ENCODE peak calls at places on chromosomes 4 and X, in seven cellular contexts. I is ovary, E is esophagus muscularis mucosa, Y is A549, W is stomach, D is GM12878, T is SK-N-SH. N is an unnamed sample.

GRCh38 chrX:25427873-25428555 is 412.2 kb upstream of the ARX start:
- DNase-seq in I (no peak), E (no peak), Y (no peak), W (no peak), D (no peak), T (no peak), N (no peak)

GRCh38 chrX:108468486-108468885 is 28.8 kb downstream of the COL4A5 start:
- DNase-seq in I (no peak), E (no peak), Y (no peak), W (no peak), D (no peak), T (no peak), N (no peak)

GRCh38 chrX:97858592-97858991 is 974.9 kb downstream of the RPA4 start:
- DNase-seq in I (no peak), E (no peak), Y (no peak), W (no peak), D (no peak), T (no peak), N (no peak)

GRCh38 chr4:123974419-123975105 is 578.0 kb downstream of the SPRY1 start:
- DNase-seq in I (no peak), E (no peak), Y (no peak), W (no peak), D (no peak), T (no peak), N (no peak)

GRCh38 chr4:82901129-82901718 is 689 bp downstream of the THAP9 start:
- DNase-seq in I (no peak), E (no peak), Y (no peak), W (no peak), D (no peak), T (no peak), N (no peak)

GRCh38 chr4:103099691-103100392 is at the start of gene BDH2:
- DNase-seq in I (peak; percentile 37), E (no peak), Y (peak; percentile 75), W (peak; percentile 39), D (peak; percentile 72), T (peak; percentile 64), N (peak; percentile 84)

GRCh38 chr4:16883816-16884215 is 14.6 kb downstream of the LDB2 start:
- DNase-seq in I (no peak), E (no peak), Y (no peak), W (no peak), D (no peak), T (no peak), N (no peak)

GRCh38 chrX:72060196-72060974 is 71.3 kb downstream of the RTL5 start:
- DNase-seq in I (peak; percentile 30), E (no peak), Y (no peak), W (no peak), D (no peak), T (peak; percentile 68), N (no peak)

GRCh38 chr4:6267573-6267972 is 2.1 kb upstream of the WFS1 start:
- DNase-seq in I (no peak), E (no peak), Y (no peak), W (no peak), D (no peak), T (no peak), N (no peak)

GRCh38 chr4:184575306-184575705 is 73.9 kb downstream of the CASP3 start:
- DNase-seq in I (no peak), E (no peak), Y (no peak), W (no peak), D (no peak), T (no peak), N (no peak)

GRCh38 chr4:108303488-108304177 is 134.9 kb upstream of the LEF1 start:
- DNase-seq in I (no peak), E (no peak), Y (no peak), W (no peak), D (no peak), T (no peak), N (no peak)

GRCh38 chrX:74349387-74349786 is 45.4 kb downstream of the ZCCHC13 start:
- DNase-seq in I (no peak), E (no peak), Y (no peak), W (no peak), D (no peak), T (no peak), N (no peak)

GRCh38 chrX:14359316-14359715 is 170.0 kb upstream of the GLRA2 start:
- DNase-seq in I (no peak), E (no peak), Y (no peak), W (no peak), D (no peak), T (no peak), N (no peak)

GRCh38 chrX:80817002-80817401 is 7.3 kb upstream of the BRWD3 start:
- DNase-seq in I (no peak), E (no peak), Y (no peak), W (no peak), D (no peak), T (no peak), N (no peak)

GRCh38 chr4:57109847-57110634 is at the start of gene IGFBP7:
- DNase-seq in I (peak; percentile 61), E (no peak), Y (no peak), W (peak; percentile 58), D (no peak), T (peak; percentile 79), N (peak; percentile 60)

GRCh38 chrX:12771445-12772069 is 19.7 kb upstream of the PRPS2 start:
- DNase-seq in I (no peak), E (no peak), Y (peak; percentile 27), W (peak; percentile 63), D (peak; percentile 20), T (peak; percentile 25), N (peak; percentile 65)

GRCh38 chrX:925652-926061 is 286.8 kb downstream of the CRLF2 start:
- DNase-seq in I (no peak), E (peak; percentile 53), Y (no peak), W (no peak), D (no peak), T (no peak), N (no peak)

GRCh38 chr4:76023381-76023780 is at the start of gene CXCL10:
- DNase-seq in I (no peak), E (no peak), Y (no peak), W (no peak), D (no peak), T (no peak), N (peak; percentile 14)

GRCh38 chrX:12894074-12894691 is 12.2 kb upstream of the TLR8 start:
- DNase-seq in I (no peak), E (no peak), Y (peak; percentile 33), W (peak; percentile 57), D (no peak), T (peak; percentile 50), N (peak; percentile 27)

DNA sequence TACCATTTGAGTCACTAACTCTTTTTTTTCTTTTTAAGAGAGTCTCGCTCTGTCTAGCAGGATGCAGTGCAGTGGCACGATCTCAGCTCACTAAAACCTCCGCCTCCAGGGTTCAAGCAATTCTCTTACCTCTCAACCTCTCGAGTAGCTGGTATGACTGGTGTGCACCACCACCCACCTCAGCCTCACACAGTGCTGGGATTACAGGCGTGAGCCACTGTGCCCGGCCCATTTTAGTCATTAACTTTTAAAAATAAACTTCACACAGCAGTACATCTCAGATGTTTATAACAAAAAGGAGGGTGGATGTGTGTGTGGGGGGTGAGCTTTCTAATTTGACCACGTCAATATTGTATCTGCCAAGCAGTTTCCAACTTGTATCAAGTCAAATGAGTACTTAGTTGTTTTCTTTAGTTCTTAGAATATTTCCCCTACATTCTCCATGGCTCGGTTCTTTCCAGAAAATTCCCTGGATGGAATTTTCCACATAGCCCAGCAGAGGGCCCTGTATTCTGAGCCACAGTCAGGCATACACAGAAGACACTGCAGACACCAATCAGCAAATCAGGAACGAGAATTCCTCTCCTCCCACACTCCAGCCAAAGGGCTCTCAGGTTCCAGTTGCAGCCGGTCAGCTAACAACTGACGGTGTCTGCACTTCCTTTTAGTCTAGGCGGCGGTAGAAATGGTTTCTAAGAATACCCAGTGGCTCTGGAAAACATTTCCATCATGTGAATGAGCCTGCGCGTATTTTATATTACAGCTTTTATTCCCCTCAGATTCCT is 20.1 kb upstream of the ARAF start:
- DNase-seq in I (peak; percentile 79), E (no peak), Y (peak; percentile 90), W (peak; percentile 69), D (no peak), T (peak; percentile 80), N (peak; percentile 90)
- TF ChIP-seq EP300 in I (no peak), E (no peak), Y (no peak), W (no peak), D (no peak), T (peak; percentile 57), N (peak; percentile 70)

DNA sequence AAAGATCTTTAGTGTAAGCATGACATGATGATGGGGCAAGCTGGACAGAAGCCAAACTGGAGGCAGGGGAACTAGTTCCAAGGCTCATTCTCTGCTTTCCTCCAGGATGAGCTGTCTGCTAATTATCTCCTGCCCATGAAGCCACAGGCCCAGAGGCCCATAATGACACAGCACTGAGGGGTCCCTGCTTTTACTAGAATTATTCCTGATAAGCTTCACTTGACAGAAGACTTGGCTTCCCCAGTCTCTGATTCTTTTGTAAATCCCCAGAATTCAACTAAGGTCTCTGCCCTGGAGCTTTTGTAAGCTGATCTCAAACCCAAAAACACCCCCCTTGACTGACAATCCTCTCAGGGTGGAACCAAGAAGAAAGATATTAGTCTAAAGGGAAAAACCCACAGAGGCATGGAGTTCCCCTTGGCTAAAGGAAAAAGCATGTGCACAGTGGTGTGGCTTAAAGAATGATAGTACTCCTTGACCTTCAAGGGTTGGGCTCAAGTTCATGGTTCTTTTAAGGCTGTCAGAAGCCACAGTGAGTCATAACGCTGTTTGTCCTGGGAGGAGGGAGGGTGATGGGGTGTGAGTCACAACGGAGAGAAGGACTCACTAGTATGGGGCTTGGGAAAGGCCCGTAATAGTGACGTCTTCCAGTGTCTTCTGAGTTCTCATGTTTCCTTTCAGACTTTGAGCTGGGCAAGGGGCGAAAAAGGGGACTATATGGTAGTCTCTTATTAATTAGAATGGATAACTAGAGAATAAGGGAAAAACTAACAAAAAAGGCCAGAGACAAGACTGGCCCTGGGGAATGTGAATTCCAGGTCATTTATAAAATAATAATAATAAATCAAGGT is 146.0 kb upstream of the CPEB2 start:
- DNase-seq in I (peak; percentile 21), E (no peak), Y (peak; percentile 65), W (peak; percentile 58), D (peak; percentile 96), T (no peak), N (peak; percentile 73)
- TF ChIP-seq EP300 in I (no peak), E (no peak), Y (no peak), W (no peak), D (peak; percentile 92), T (no peak), N (no peak)

GRCh38 chr4:41366911-41367517 is 110.3 kb downstream of the UCHL1 start:
- DNase-seq in I (no peak), E (no peak), Y (no peak), W (no peak), D (no peak), T (no peak), N (no peak)
- TF ChIP-seq EP300 in I (no peak), E (no peak), Y (no peak), W (no peak), D (no peak), T (no peak), N (no peak)

DNA sequence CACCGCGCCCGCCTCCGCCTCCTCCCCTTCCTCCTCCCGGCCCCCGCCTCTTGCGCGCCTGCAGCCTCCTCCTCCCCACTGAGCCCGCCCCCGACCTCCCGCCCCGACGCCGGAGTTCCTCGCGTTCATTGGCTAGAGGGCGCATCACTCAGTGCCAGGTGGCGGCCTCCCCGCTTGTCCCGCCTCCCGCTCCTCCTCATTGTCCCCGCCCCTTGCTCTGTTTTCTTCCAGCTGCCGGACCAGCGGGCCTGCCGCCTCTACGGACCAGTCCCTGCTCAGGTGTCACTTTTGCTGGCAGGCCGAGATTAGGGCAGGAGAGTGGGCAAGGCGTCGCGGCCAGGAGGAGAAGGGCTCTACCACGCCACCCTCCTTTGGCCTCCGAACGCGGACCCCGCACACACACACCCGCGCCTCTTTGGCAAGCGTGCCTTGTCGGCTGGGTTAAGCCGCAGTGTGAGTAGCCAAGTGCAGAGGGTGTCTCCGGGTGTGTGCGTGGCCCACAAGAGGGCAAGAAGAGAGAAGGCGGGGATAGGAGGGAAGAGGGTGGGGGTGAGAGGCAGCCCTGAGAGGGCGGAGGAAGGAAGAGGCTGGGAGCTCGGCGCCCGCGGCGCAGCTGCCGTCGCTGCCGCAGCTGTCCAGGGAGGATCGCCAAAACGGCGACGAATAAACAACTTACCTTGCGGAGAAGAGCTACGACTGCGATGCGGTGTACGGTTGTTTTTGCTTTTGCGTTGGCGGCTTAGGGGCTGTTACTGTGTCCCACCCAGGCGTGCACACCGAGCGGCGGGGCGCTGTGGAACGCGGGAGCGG is 436 bp upstream of the PPP3CA start:
- DNase-seq in I (peak; percentile 99), E (peak; percentile 100), Y (peak; percentile 77), W (peak; percentile 100), D (peak; percentile 83), T (peak; percentile 98), N (peak; percentile 100)
- TF ChIP-seq EP300 in I (no peak), E (no peak), Y (no peak), W (no peak), D (no peak), T (no peak), N (no peak)